ENCODE peak calls at places on chromosomes 11 and 22, in nine cellular contexts. One of them, this sample, is unnamed.

GRCh38 chr22:40199223-40199622 is 21.5 kb downstream of the TNRC6B start:
- DNase-seq in activated T-cell treated with anti-CD3 and anti-CD28 coated beads for 48 hours: no peak
- DNase-seq in stimulated activated CD4-positive, alpha-beta T cell treated with anti-CD3 and anti-CD28 coated beads, Interleukin-1b, Interleukin-23, amount 100 ng/mL, for 24 hours: no peak
- DNase-seq in NCI-H146: no peak
- DNase-seq in NCI-H2029: no peak
- DNase-seq in EH: no peak
- DNase-seq in astrocyte of the cerebellum: no peak
- DNase-seq in GM12878: no peak
- DNase-seq in Calu3: no peak
- DNase-seq in this sample: no peak

GRCh38 chr11:112903310-112903709 is 57.9 kb upstream of the NCAM1 start:
- DNase-seq in activated T-cell treated with anti-CD3 and anti-CD28 coated beads for 48 hours: no peak
- DNase-seq in stimulated activated CD4-positive, alpha-beta T cell treated with anti-CD3 and anti-CD28 coated beads, Interleukin-1b, Interleukin-23, amount 100 ng/mL, for 24 hours: no peak
- DNase-seq in NCI-H146: no peak
- DNase-seq in NCI-H2029: peak
- DNase-seq in EH: no peak
- DNase-seq in astrocyte of the cerebellum: no peak
- DNase-seq in GM12878: no peak
- DNase-seq in Calu3: no peak
- DNase-seq in this sample: no peak

GRCh38 chr11:116272181-116272789 is 500.5 kb downstream of the BUD13 start:
- DNase-seq in activated T-cell treated with anti-CD3 and anti-CD28 coated beads for 48 hours: no peak
- DNase-seq in stimulated activated CD4-positive, alpha-beta T cell treated with anti-CD3 and anti-CD28 coated beads, Interleukin-1b, Interleukin-23, amount 100 ng/mL, for 24 hours: no peak
- DNase-seq in NCI-H146: no peak
- DNase-seq in NCI-H2029: no peak
- DNase-seq in EH: no peak
- DNase-seq in astrocyte of the cerebellum: no peak
- DNase-seq in GM12878: no peak
- DNase-seq in Calu3: no peak
- DNase-seq in this sample: no peak

GRCh38 chr11:118415739-118416068 is 14.3 kb downstream of the ATP5MG start:
- DNase-seq in activated T-cell treated with anti-CD3 and anti-CD28 coated beads for 48 hours: no peak
- DNase-seq in stimulated activated CD4-positive, alpha-beta T cell treated with anti-CD3 and anti-CD28 coated beads, Interleukin-1b, Interleukin-23, amount 100 ng/mL, for 24 hours: no peak
- DNase-seq in NCI-H146: no peak
- DNase-seq in NCI-H2029: peak
- DNase-seq in EH: peak
- DNase-seq in astrocyte of the cerebellum: peak
- DNase-seq in GM12878: no peak
- DNase-seq in Calu3: peak
- DNase-seq in this sample: no peak

GRCh38 chr11:77081976-77082836 is 15.4 kb downstream of the CAPN5 start:
- DNase-seq in activated T-cell treated with anti-CD3 and anti-CD28 coated beads for 48 hours: no peak
- DNase-seq in stimulated activated CD4-positive, alpha-beta T cell treated with anti-CD3 and anti-CD28 coated beads, Interleukin-1b, Interleukin-23, amount 100 ng/mL, for 24 hours: no peak
- DNase-seq in NCI-H146: no peak
- DNase-seq in NCI-H2029: no peak
- DNase-seq in EH: no peak
- DNase-seq in astrocyte of the cerebellum: no peak
- DNase-seq in GM12878: no peak
- DNase-seq in Calu3: no peak
- DNase-seq in this sample: no peak

GRCh38 chr11:59429924-59430516 is 3.8 kb upstream of the OR5A2 start:
- DNase-seq in activated T-cell treated with anti-CD3 and anti-CD28 coated beads for 48 hours: no peak
- DNase-seq in stimulated activated CD4-positive, alpha-beta T cell treated with anti-CD3 and anti-CD28 coated beads, Interleukin-1b, Interleukin-23, amount 100 ng/mL, for 24 hours: peak
- DNase-seq in NCI-H146: peak
- DNase-seq in NCI-H2029: peak
- DNase-seq in EH: peak
- DNase-seq in astrocyte of the cerebellum: peak
- DNase-seq in GM12878: peak
- DNase-seq in Calu3: peak
- DNase-seq in this sample: no peak

GRCh38 chr11:125494987-125495725 is 909 bp downstream of the FEZ1 start:
- DNase-seq in activated T-cell treated with anti-CD3 and anti-CD28 coated beads for 48 hours: no peak
- DNase-seq in stimulated activated CD4-positive, alpha-beta T cell treated with anti-CD3 and anti-CD28 coated beads, Interleukin-1b, Interleukin-23, amount 100 ng/mL, for 24 hours: no peak
- DNase-seq in NCI-H146: no peak
- DNase-seq in NCI-H2029: no peak
- DNase-seq in EH: peak
- DNase-seq in astrocyte of the cerebellum: no peak
- DNase-seq in GM12878: no peak
- DNase-seq in Calu3: peak
- DNase-seq in this sample: no peak

GRCh38 chr22:41085842-41086241 is 6.5 kb upstream of the EP300 start:
- DNase-seq in activated T-cell treated with anti-CD3 and anti-CD28 coated beads for 48 hours: no peak
- DNase-seq in stimulated activated CD4-positive, alpha-beta T cell treated with anti-CD3 and anti-CD28 coated beads, Interleukin-1b, Interleukin-23, amount 100 ng/mL, for 24 hours: no peak
- DNase-seq in NCI-H146: no peak
- DNase-seq in NCI-H2029: no peak
- DNase-seq in EH: no peak
- DNase-seq in astrocyte of the cerebellum: no peak
- DNase-seq in GM12878: no peak
- DNase-seq in Calu3: no peak
- DNase-seq in this sample: no peak

GRCh38 chr11:66289548-66290331 is 797 bp upstream of the YIF1A start:
- DNase-seq in activated T-cell treated with anti-CD3 and anti-CD28 coated beads for 48 hours: peak
- DNase-seq in stimulated activated CD4-positive, alpha-beta T cell treated with anti-CD3 and anti-CD28 coated beads, Interleukin-1b, Interleukin-23, amount 100 ng/mL, for 24 hours: peak
- DNase-seq in NCI-H146: peak
- DNase-seq in NCI-H2029: no peak
- DNase-seq in EH: no peak
- DNase-seq in astrocyte of the cerebellum: peak
- DNase-seq in GM12878: peak
- DNase-seq in Calu3: peak
- DNase-seq in this sample: peak

GRCh38 chr22:26554956-26555355 is 35.0 kb downstream of the TPST2 start:
- DNase-seq in activated T-cell treated with anti-CD3 and anti-CD28 coated beads for 48 hours: no peak
- DNase-seq in stimulated activated CD4-positive, alpha-beta T cell treated with anti-CD3 and anti-CD28 coated beads, Interleukin-1b, Interleukin-23, amount 100 ng/mL, for 24 hours: no peak
- DNase-seq in NCI-H146: no peak
- DNase-seq in NCI-H2029: no peak
- DNase-seq in EH: no peak
- DNase-seq in astrocyte of the cerebellum: no peak
- DNase-seq in GM12878: no peak
- DNase-seq in Calu3: no peak
- DNase-seq in this sample: no peak

GRCh38 chr11:63811522-63811921 is 1.7 kb upstream of the SPINDOC start:
- DNase-seq in activated T-cell treated with anti-CD3 and anti-CD28 coated beads for 48 hours: no peak
- DNase-seq in stimulated activated CD4-positive, alpha-beta T cell treated with anti-CD3 and anti-CD28 coated beads, Interleukin-1b, Interleukin-23, amount 100 ng/mL, for 24 hours: no peak
- DNase-seq in NCI-H146: no peak
- DNase-seq in NCI-H2029: no peak
- DNase-seq in EH: no peak
- DNase-seq in astrocyte of the cerebellum: no peak
- DNase-seq in GM12878: no peak
- DNase-seq in Calu3: no peak
- DNase-seq in this sample: no peak

GRCh38 chr11:80841716-80842115 is 1400.9 kb upstream of the TENM4 start:
- DNase-seq in activated T-cell treated with anti-CD3 and anti-CD28 coated beads for 48 hours: no peak
- DNase-seq in stimulated activated CD4-positive, alpha-beta T cell treated with anti-CD3 and anti-CD28 coated beads, Interleukin-1b, Interleukin-23, amount 100 ng/mL, for 24 hours: no peak
- DNase-seq in NCI-H146: no peak
- DNase-seq in NCI-H2029: no peak
- DNase-seq in EH: no peak
- DNase-seq in astrocyte of the cerebellum: no peak
- DNase-seq in GM12878: no peak
- DNase-seq in Calu3: no peak
- DNase-seq in this sample: no peak

This sample was measured in activated T-helper 1 cell treated with anti-CD3 and anti-CD28 coated beads, Interleukin-2, amount 50 U/mL, for 16 hours.